ENCODE peak calls at places on chromosomes 3 and 15, in five cellular contexts. P is HTR-8/SVneo, L is GM13977, I is Panc1, Q is NCI-H510A treated with DMSO at 0.1 percent for 48 hours. F is an unnamed sample.

GRCh38 chr3:50211930-50212329 is 6.9 kb downstream of the SLC38A3 start:
- DNase-seq in P (peak; percentile 63), I (no peak), Q (no peak), L (no peak), F (peak; percentile 77)

GRCh38 chr3:74267583-74268184 is 346.8 kb downstream of the CNTN3 start:
- DNase-seq in Q (no peak), L (peak; percentile 20), P (no peak), I (peak; percentile 8), F (peak; percentile 26)

GRCh38 chr15:38867556-38867955 is 302.9 kb upstream of the RASGRP1 start:
- DNase-seq in P (no peak), Q (no peak), L (no peak), I (no peak), F (no peak)

GRCh38 chr3:43489918-43490317 is 131.9 kb downstream of the ANO10 start:
- DNase-seq in P (no peak), I (no peak), Q (no peak), L (no peak), F (no peak)

GRCh38 chr3:117547956-117548550 is 838.5 kb downstream of the TUSC7 start:
- DNase-seq in I (no peak), Q (no peak), L (no peak), P (no peak), F (no peak)

GRCh38 chr3:194870394-194871110 is 184.9 kb downstream of the FAM43A start:
- DNase-seq in Q (no peak), I (no peak), L (no peak), P (no peak), F (peak; percentile 85)

GRCh38 chr15:85142324-85142723 is 160.7 kb downstream of the PDE8A start:
- DNase-seq in I (no peak), L (no peak), P (peak; percentile 27), Q (no peak), F (no peak)

GRCh38 chr15:88513195-88513594 is 33.3 kb downstream of the DET1 start:
- DNase-seq in L (no peak), I (no peak), P (no peak), Q (no peak), F (no peak)

GRCh38 chr3:22886394-22886793 is 316.7 kb upstream of the UBE2E2 start:
- DNase-seq in L (no peak), P (no peak), Q (no peak), I (no peak), F (no peak)

GRCh38 chr3:115099115-115099884 is 47.8 kb downstream of the ZBTB20 start:
- DNase-seq in Q (no peak), L (no peak), I (no peak), P (no peak), F (no peak)

GRCh38 chr3:184761120-184761841 is 49.4 kb upstream of the MAGEF1 start:
- DNase-seq in L (no peak), I (no peak), Q (no peak), P (no peak), F (peak; percentile 33)

F was measured in NCI-H82.